ENCODE peak calls at places on chromosomes 4 and X, in five cellular contexts. H, K, C, Y and E are unnamed samples.

GRCh38 chrX:123324628-123325027 is 140.6 kb downstream of the GRIA3 start:
- DNase-seq in H (no peak), K (no peak), C (no peak), Y (no peak), E (no peak)

GRCh38 chr4:1684756-1685603 is 867 bp upstream of the FAM53A start:
- DNase-seq in H (no peak), K (no peak), C (peak; percentile 32), Y (no peak), E (no peak)

GRCh38 chr4:5474756-5475155 is 233.6 kb downstream of the EVC2 start:
- DNase-seq in H (no peak), K (no peak), C (no peak), Y (no peak), E (no peak)

GRCh38 chr4:148866666-148867065 is 424.5 kb upstream of the NR3C2 start:
- DNase-seq in H (no peak), K (no peak), C (no peak), Y (no peak), E (no peak)

GRCh38 chr4:825063-825968 is 613 bp downstream of the CPLX1 start:
- DNase-seq in H (no peak), K (no peak), C (no peak), Y (peak; percentile 28), E (no peak)

GRCh38 chr4:149781150-149781549 is 34.5 kb downstream of the IQCM start:
- DNase-seq in H (no peak), K (no peak), C (no peak), Y (no peak), E (peak; percentile 52)

GRCh38 chr4:24720979-24721378 is 74.4 kb upstream of the SOD3 start:
- DNase-seq in H (no peak), K (no peak), C (no peak), Y (no peak), E (no peak)

GRCh38 chrX:129576539-129576938 is 36.5 kb downstream of the OCRL start:
- DNase-seq in H (no peak), K (no peak), C (no peak), Y (no peak), E (no peak)

GRCh38 chr4:26238782-26239647 is 81.8 kb upstream of the RBPJ start:
- DNase-seq in H (no peak), K (no peak), C (no peak), Y (no peak), E (no peak)

GRCh38 chrX:141632124-141632523 is 42.6 kb downstream of the SPANXA2 start:
- DNase-seq in H (no peak), K (no peak), C (no peak), Y (no peak), E (no peak)

GRCh38 chrX:17042046-17042445 is 95.6 kb downstream of the REPS2 start:
- DNase-seq in H (no peak), K (no peak), C (no peak), Y (no peak), E (no peak)

GRCh38 chr4:78707268-78707667 is 68.9 kb upstream of the BMP2K start:
- DNase-seq in H (no peak), K (no peak), C (no peak), Y (no peak), E (no peak)

GRCh38 chrX:135112096-135112729 is 8.1 kb downstream of the ETDB start:
- DNase-seq in H (no peak), K (peak; percentile 14), C (no peak), Y (no peak), E (no peak)

GRCh38 chr4:38424171-38424871 is 239.7 kb upstream of the KLF3 start:
- DNase-seq in H (peak; percentile 20), K (no peak), C (peak; percentile 22), Y (no peak), E (no peak)

GRCh38 chr4:113893546-113893945 is 85.9 kb downstream of the ARSJ start:
- DNase-seq in H (no peak), K (no peak), C (no peak), Y (no peak), E (no peak)

GRCh38 chrX:115413246-115413878 is 123.8 kb downstream of the LUZP4 start:
- DNase-seq in H (no peak), K (no peak), C (no peak), Y (no peak), E (no peak)

GRCh38 chrX:66012094-66012534 is 27.8 kb downstream of the VSIG4 start:
- DNase-seq in H (no peak), K (no peak), C (no peak), Y (no peak), E (no peak)

GRCh38 chrX:40077906-40078305 is 19.9 kb downstream of the BCOR start:
- DNase-seq in H (no peak), K (no peak), C (no peak), Y (no peak), E (no peak)

GRCh38 chr4:159520074-159520473 is 417.2 kb downstream of the RAPGEF2 start:
- DNase-seq in H (no peak), K (no peak), C (no peak), Y (no peak), E (no peak)

GRCh38 chr4:140330311-140330900 is 43.0 kb upstream of the SCOC start:
- DNase-seq in H (no peak), K (peak; percentile 18), C (no peak), Y (no peak), E (peak; percentile 21)

GRCh38 chr4:1512738-1513660 is 106.8 kb upstream of the NKX1-1 start:
- DNase-seq in H (peak; percentile 36), K (peak; percentile 25), C (peak; percentile 25), Y (no peak), E (no peak)

GRCh38 chr4:25863906-25864418 is 1.2 kb upstream of the SEL1L3 start:
- DNase-seq in H (no peak), K (no peak), C (no peak), Y (no peak), E (no peak)

GRCh38 chr4:142778908-142779307 is 67.2 kb downstream of the INPP4B start:
- DNase-seq in H (no peak), K (no peak), C (no peak), Y (no peak), E (no peak)

GRCh38 chr4:120000591-120001296 is 65.9 kb downstream of the MAD2L1 start:
- DNase-seq in H (no peak), K (no peak), C (no peak), Y (no peak), E (no peak)

GRCh38 chr4:138821321-138821720 is 194.3 kb upstream of the NOCT start:
- DNase-seq in H (no peak), K (no peak), C (no peak), Y (no peak), E (no peak)

GRCh38 chrX:100368167-100368566 is 41.9 kb downstream of the PCDH19 start:
- DNase-seq in H (no peak), K (peak; percentile 5), C (no peak), Y (no peak), E (no peak)

GRCh38 chrX:46319750-46320149 is 225.5 kb downstream of the ZNF674 start:
- DNase-seq in H (no peak), K (no peak), C (no peak), Y (no peak), E (no peak)

GRCh38 chr4:2261110-2261852 is 628 bp downstream of the MXD4 start:
- DNase-seq in H (peak; percentile 51), K (peak; percentile 7), C (peak; percentile 40), Y (peak; percentile 65), E (no peak)

GRCh38 chr4:61200991-61201526 is 933 bp downstream of the ADGRL3 start:
- DNase-seq in H (peak; percentile 19), K (no peak), C (no peak), Y (peak; percentile 31), E (no peak)

GRCh38 chr4:47837582-47838294 is at the start of gene CORIN:
- DNase-seq in H (no peak), K (no peak), C (peak; percentile 25), Y (peak; percentile 36), E (no peak)

GRCh38 chrX:723781-724180 is 93.2 kb downstream of the SHOX start:
- DNase-seq in H (no peak), K (no peak), C (no peak), Y (no peak), E (no peak)

GRCh38 chrX:2955838-2956237 is 26.7 kb upstream of the ARSD start:
- DNase-seq in H (no peak), K (no peak), C (no peak), Y (no peak), E (no peak)

GRCh38 chr4:182478475-182478874 is 235.3 kb downstream of the TENM3 start:
- DNase-seq in H (no peak), K (peak; percentile 20), C (no peak), Y (no peak), E (peak; percentile 9)

GRCh38 chr4:98289375-98289774 is 28.2 kb downstream of the RAP1GDS1 start:
- DNase-seq in H (no peak), K (no peak), C (no peak), Y (no peak), E (no peak)

GRCh38 chr4:73729534-73730165 is 10.7 kb upstream of the CXCL8 start:
- DNase-seq in H (peak; percentile 64), K (peak; percentile 43), C (peak; percentile 48), Y (peak; percentile 56), E (peak; percentile 52)

GRCh38 chr4:78682090-78682489 is 94.1 kb upstream of the BMP2K start:
- DNase-seq in H (no peak), K (no peak), C (no peak), Y (no peak), E (no peak)

DNA sequence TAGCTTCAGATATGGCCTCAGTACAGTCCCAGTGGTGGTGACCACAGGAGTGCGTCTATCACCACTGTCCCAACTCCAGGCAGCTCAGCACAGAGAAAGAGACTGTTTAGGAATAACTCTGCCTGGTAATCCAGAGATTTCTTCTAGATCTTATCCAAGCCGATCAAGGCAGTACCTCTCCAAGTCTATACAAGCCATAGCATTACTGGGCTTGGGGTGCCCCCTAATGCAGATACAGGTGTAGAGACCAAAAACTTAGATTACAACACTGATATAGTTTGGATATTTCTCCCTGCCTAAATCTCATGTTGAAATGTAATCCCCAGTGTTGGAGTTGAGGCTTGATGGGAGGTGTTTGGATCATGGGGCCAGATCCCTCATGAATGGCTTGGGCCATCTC is 100.9 kb downstream of the PTCHD1 start:
- DNase-seq in H (no peak), K (no peak), C (no peak), Y (no peak), E (no peak)
- TF ChIP-seq CTCF in H (no peak), K (no peak), C (no peak), Y (no peak), E (no peak)

DNA sequence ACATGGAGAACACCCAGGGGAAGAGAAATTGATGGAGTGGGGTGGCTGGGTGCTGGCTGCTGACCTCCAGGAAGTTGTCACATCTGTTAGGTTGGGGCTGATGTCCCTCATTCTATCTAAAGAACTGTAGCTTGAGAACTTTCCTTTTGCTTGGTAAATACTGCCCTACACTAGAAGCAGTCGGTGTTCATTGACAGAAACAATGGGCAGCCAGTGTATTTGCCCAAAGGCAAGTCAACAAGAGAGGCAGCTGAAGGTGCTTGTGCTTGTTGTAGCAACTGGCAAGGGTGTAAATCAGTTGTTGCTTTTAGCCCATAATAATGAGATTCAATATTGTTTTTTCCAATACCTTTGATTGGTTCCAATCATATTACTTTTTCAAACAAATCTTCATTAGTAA is 956 bp downstream of the TMEM154 start:
- DNase-seq in H (no peak), K (no peak), C (no peak), Y (no peak), E (no peak)
- H3K4me3 ChIP-seq in H (no peak overlapping the region), K (no peak overlapping the region), C (no peak overlapping the region), Y (peak overlapping the region; percentile 53), E (peak overlapping the region; percentile 54)

GRCh38 chr4:22764183-22764582 is 71.4 kb downstream of the GBA3 start:
- DNase-seq in H (no peak), K (no peak), C (no peak), Y (no peak), E (no peak)
- TF ChIP-seq CTCF in H (no peak), K (no peak), C (no peak), Y (no peak), E (no peak)

GRCh38 chrX:48927736-48928382 is 9.0 kb upstream of the PIM2 start:
- DNase-seq in H (no peak), K (no peak), C (no peak), Y (no peak), E (no peak)
- H3K4me3 ChIP-seq in H (no peak overlapping the region), K (no peak overlapping the region), C (no peak overlapping the region), Y (no peak overlapping the region), E (no peak overlapping the region)